ENCODE peak calls at places on chromosome 16, in five cellular contexts. A, Z, J, C and S are unnamed samples.

GRCh38 chr16:10501016-10501607 is 79.3 kb downstream of the EMP2 start:
- DNase-seq in A (no peak), Z (no peak), J (no peak), C (no peak), S (no peak)

GRCh38 chr16:19850131-19850817 is 34.4 kb downstream of the GPRC5B start:
- DNase-seq in A (no peak), Z (no peak), J (no peak), C (no peak), S (no peak)

GRCh38 chr16:86761117-86761971 is 183.0 kb downstream of the FOXL1 start:
- DNase-seq in A (no peak), Z (peak; percentile 69), J (peak; percentile 69), C (peak; percentile 51), S (no peak)

GRCh38 chr16:46822270-46822669 is 8.7 kb downstream of the C16orf87 start:
- DNase-seq in A (no peak), Z (no peak), J (peak; percentile 26), C (no peak), S (no peak)

GRCh38 chr16:14071576-14072271 is 605 bp downstream of the MRTFB start:
- DNase-seq in A (peak; percentile 46), Z (no peak), J (peak; percentile 27), C (no peak), S (no peak)

GRCh38 chr16:57689772-57690558 is 4.6 kb upstream of the DRC7 start:
- DNase-seq in A (no peak), Z (no peak), J (no peak), C (no peak), S (no peak)

GRCh38 chr16:57694191-57694555 is 433 bp upstream of the DRC7 start:
- DNase-seq in A (no peak), Z (no peak), J (no peak), C (no peak), S (no peak)

GRCh38 chr16:50224297-50224696 is 42.1 kb upstream of the ADCY7 start:
- DNase-seq in A (no peak), Z (no peak), J (no peak), C (no peak), S (no peak)

GRCh38 chr16:3873482-3874173 is 6.9 kb downstream of the CREBBP start:
- DNase-seq in A (no peak), Z (no peak), J (no peak), C (no peak), S (no peak)

GRCh38 chr16:85420501-85421337 is 192.4 kb upstream of the GSE1 start:
- DNase-seq in A (peak; percentile 63), Z (peak; percentile 47), J (peak; percentile 73), C (peak; percentile 66), S (no peak)

GRCh38 chr16:1299012-1299867 is 10.2 kb upstream of the UBE2I start:
- DNase-seq in A (no peak), Z (no peak), J (no peak), C (peak; percentile 70), S (no peak)

GRCh38 chr16:1298406-1298805 is 11.0 kb upstream of the UBE2I start:
- DNase-seq in A (no peak), Z (no peak), J (no peak), C (no peak), S (no peak)

GRCh38 chr16:1295465-1295864 is 14.0 kb upstream of the UBE2I start:
- DNase-seq in A (no peak), Z (no peak), J (no peak), C (no peak), S (no peak)

GRCh38 chr16:1297413-1297773 is 12.0 kb upstream of the UBE2I start:
- DNase-seq in A (no peak), Z (no peak), J (no peak), C (no peak), S (no peak)

DNA sequence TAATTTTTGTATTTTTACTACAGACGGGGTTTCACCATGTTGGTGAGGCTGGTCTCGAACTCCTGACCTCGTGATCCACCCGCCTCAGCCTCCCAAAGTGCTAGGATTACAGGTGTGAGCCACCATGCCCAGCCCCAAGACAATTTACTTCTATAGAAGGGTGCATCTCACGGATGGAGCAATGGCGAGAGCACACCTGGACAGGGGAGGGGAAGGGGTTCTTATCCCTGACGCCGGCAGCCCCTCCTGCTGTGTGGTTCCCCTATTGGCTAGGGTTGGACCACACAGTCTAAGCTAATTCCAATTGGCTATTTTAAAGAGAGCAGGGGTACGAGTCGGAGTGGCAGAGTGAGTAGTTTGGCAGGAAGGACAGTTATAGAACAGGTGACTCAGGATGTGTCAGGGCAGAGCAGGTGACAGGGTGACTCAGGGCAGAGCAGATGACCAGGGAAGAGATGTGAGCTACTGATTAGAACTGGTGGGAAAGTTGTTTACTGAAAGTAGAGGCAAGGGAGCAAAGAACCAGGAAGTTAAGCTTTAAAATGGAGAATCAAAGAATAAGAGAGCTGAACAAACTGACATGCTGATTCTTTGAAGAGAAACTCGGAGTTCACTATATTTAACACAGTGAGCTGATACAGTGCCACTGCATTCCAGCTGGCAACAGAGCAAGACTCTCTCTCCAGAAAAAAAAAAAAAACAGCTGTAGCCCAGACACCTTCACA is 12.6 kb upstream of the UBE2I start:
- DNase-seq in A (no peak), Z (no peak), J (no peak), C (peak; percentile 84), S (peak; percentile 64)
- H3K4me1 ChIP-seq in A (peaks cover 1% of the 10 kb centered on the region), Z (peaks cover 19% of the 10 kb centered on the region), J (no peaks in the 10 kb centered on the region), C (peaks cover 12% of the 10 kb centered on the region), S (peaks cover 18% of the 10 kb centered on the region)

GRCh38 chr16:67807148-67807682 is 526 bp downstream of the TSNAXIP1 start:
- DNase-seq in A (no peak), Z (no peak), J (no peak), C (no peak), S (no peak)
- TF ChIP-seq CTCF in A (no peak), Z (no peak), J (no peak), C (no peak), S (no peak)

GRCh38 chr16:66873685-66874055 is 6.6 kb upstream of the PDP2 start:
- DNase-seq in A (no peak), Z (no peak), J (no peak), C (no peak), S (no peak)
- H3K4me1 ChIP-seq in A (peaks cover 3% of the 10 kb centered on the region), Z (peaks cover 11% of the 10 kb centered on the region), J (peaks cover 3% of the 10 kb centered on the region), C (no peaks in the 10 kb centered on the region), S (peaks cover 5% of the 10 kb centered on the region)

DNA sequence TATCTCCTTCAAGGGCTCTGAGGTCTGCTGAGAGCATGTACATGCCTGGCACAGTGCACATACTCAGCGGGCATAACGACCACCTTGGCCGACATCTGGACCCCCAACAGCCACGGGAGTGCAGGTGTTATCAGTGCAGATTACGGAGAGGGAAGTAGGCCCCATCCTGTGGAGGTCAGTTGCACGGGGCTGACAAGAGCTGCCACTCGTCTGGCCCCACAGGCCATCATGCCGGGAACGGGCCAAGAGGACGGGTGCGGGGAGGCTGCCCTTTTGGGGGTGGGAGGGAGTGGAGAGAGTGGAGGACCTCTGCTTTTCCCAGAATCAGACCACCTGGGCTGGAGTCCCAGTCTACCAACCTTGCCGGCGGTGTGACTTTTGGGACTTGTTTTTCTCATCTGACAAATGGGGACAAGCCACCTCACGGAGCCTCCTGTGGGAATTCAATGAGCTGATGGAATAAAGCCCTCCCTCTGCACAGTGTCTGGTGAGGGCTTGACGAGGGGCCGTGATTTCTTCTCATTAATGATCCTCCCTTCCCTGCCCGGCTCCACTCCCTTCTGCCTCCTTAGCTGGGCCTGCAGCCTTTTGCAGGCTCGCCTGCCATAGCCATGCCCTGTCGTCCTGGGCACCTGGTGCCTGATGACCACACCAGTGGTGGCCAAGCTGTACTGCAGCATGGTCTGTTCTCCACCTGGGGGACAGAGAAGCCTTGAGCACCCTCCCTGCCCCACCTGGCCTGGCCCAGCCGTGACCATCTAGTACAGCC is 4.6 kb downstream of the PRSS33 start:
- DNase-seq in A (peak; percentile 13), Z (no peak), J (no peak), C (no peak), S (no peak)
- TF ChIP-seq CTCF in A (no peak), Z (no peak), J (no peak), C (no peak), S (no peak)

GRCh38 chr16:15996432-15997109 is 47.2 kb downstream of the ABCC1 start:
- DNase-seq in A (peak; percentile 71), Z (no peak), J (no peak), C (peak; percentile 87), S (no peak)

GRCh38 chr16:15990902-15991301 is 41.5 kb downstream of the ABCC1 start:
- DNase-seq in A (no peak), Z (no peak), J (no peak), C (no peak), S (no peak)

GRCh38 chr16:15993128-15993527 is 43.7 kb downstream of the ABCC1 start:
- DNase-seq in A (no peak), Z (no peak), J (no peak), C (no peak), S (no peak)

GRCh38 chr16:15993541-15993940 is 44.1 kb downstream of the ABCC1 start:
- DNase-seq in A (no peak), Z (no peak), J (no peak), C (no peak), S (no peak)

DNA sequence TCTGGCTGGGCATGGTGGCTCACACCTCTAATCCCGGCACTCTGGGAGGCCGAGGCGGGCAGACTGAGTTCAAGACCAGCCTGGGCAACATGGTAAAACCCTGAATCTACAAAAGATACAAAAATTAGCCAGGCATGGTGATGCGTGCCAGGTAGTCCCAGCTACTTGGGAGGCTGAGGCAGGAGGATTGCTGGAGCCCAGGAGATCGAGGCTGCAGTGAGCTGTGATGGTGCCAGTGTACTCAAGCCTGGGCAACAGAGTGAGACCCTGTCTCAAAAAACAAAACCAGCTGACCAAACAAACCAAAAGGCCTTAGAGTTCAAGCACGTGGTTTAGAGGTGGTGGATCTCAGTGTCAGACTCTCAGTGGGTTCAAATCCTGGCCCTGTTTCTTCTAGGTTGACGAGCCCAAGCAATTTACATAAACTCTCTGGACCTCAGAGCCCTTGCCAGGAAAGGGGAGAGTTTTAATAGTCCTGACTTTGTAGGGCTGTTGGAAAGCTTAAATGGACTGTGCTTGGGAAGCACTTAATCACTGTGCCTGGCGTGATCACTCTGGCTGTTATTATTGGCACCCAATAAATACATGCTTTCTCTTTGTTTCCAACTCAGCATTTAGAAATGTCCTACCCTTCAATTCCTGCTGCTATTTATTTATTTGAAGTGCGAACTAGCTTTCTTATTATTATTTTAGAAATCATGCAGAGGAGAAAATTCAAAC is 44.7 kb downstream of the ABCC1 start:
- DNase-seq in A (no peak), Z (no peak), J (no peak), C (no peak), S (no peak)
- H3K4me1 ChIP-seq in A (peaks cover 16% of the 10 kb centered on the region), Z (peaks cover 58% of the 10 kb centered on the region), J (peaks cover 8% of the 10 kb centered on the region), C (peaks cover 8% of the 10 kb centered on the region), S (peaks cover 10% of the 10 kb centered on the region)

GRCh38 chr16:56203052-56203451 is 11.8 kb downstream of the GNAO1 start:
- DNase-seq in A (no peak), Z (no peak), J (peak; percentile 82), C (no peak), S (no peak)
- TF ChIP-seq CTCF in A (no peak), Z (peak; percentile 48), J (peak; percentile 60), C (no peak), S (peak; percentile 58)

DNA sequence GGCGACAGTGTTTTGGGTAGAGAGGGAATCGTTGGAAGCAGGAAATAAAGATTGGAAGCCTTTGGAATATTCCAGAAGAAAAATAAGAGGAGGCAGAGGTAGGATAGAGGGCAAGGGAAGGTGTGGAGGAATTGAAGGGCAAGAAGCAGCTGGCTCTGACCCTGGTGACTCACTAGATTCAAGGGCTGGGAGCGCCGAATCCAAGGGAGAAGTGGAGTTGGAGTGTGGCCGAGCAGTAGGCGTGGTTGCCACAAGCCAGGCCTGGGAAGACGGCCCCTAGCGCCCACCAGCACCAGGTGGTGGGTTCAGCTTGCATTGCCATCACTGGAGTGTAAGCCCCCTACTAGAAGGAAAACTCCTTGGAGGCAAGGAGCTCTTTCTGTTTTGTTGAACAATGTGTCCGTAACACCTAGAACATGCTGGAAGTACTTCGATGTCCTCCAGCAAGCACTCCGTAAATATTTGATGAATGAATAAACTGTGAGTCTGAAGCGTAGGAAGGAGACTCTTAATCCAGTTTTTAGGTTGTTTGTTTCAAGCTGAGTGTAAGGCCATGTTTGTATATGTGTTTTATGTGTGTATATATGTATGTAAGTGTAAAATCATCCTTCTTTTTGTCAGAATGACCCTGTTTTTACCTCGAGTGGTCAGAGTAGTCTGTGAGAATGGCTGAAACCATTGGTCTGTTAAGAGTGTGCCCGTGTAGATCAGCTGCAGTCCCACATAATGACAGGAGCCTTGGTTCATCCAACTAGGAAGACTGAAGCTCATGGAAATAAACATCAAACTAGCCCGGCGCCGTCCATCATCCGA is 139.5 kb downstream of the CMIP start:
- DNase-seq in A (no peak), Z (no peak), J (no peak), C (peak; percentile 84), S (no peak)
- H3K4me1 ChIP-seq in A (peaks cover 1% of the 10 kb centered on the region), Z (peaks cover 19% of the 10 kb centered on the region), J (no peaks in the 10 kb centered on the region), C (peaks cover 26% of the 10 kb centered on the region), S (peaks cover 56% of the 10 kb centered on the region)